ENCODE peak calls at places on chromosome X, in five cellular contexts. Y is fibroblast of lung, O is psoas muscle, W is thoracic aorta, R is mammary epithelial cell. G is an unnamed sample.

GRCh38 chrX:122004127-122004526 is 956.7 kb downstream of the GLUD2 start:
- DNase-seq in R (no peak), W (no peak), O (no peak), Y (no peak), G (no peak)

GRCh38 chrX:67893931-67894330 is 350.1 kb downstream of the AR start:
- DNase-seq in W (no peak), Y (peak), O (no peak), R (peak), G (no peak)

GRCh38 chrX:66633541-66633940 is 5.3 kb downstream of the EDA2R start:
- DNase-seq in Y (peak), R (peak), O (no peak), W (no peak), G (no peak)

GRCh38 chrX:110847334-110847733 is 51.7 kb upstream of the CHRDL1 start:
- DNase-seq in W (no peak), O (no peak), R (peak), Y (peak), G (no peak)

GRCh38 chrX:116276191-116276700 is 105.7 kb downstream of the AGTR2 start:
- DNase-seq in W (no peak), R (no peak), O (no peak), Y (no peak), G (no peak)

GRCh38 chrX:110600745-110601310 is 194.8 kb downstream of the CHRDL1 start:
- DNase-seq in O (no peak), R (no peak), Y (peak), W (no peak), G (no peak)

GRCh38 chrX:151488677-151489076 is 74.8 kb upstream of the PASD1 start:
- DNase-seq in R (peak), W (no peak), O (no peak), Y (no peak), G (no peak)

GRCh38 chrX:130728208-130728607 is 174.8 kb downstream of the ENOX2 start:
- DNase-seq in Y (peak), R (peak), W (no peak), O (no peak), G (no peak)

GRCh38 chrX:56813318-56813837 is 84.3 kb downstream of the NBDY start:
- DNase-seq in W (no peak), Y (peak), R (peak), O (peak), G (no peak)

GRCh38 chrX:139246295-139246694 is 284.2 kb upstream of the F9 start:
- DNase-seq in Y (peak), R (peak), O (no peak), W (no peak), G (no peak)

GRCh38 chrX:15816886-15817285 is 26.6 kb downstream of the ZRSR2 start:
- DNase-seq in W (no peak), R (no peak), O (no peak), Y (peak), G (no peak)

GRCh38 chrX:23952984-23953907 is 45.4 kb downstream of the CXorf58 start:
- DNase-seq in W (no peak), Y (no peak), O (no peak), R (no peak), G (no peak)

GRCh38 chrX:4435905-4436304 is 722.5 kb upstream of the PRKX start:
- DNase-seq in W (no peak), O (no peak), Y (no peak), R (no peak), G (no peak)

GRCh38 chrX:7574325-7574724 is 268.6 kb upstream of the VCX start:
- DNase-seq in W (no peak), R (peak), O (no peak), Y (no peak), G (no peak)

GRCh38 chrX:132071260-132071659 is 48.2 kb downstream of the STK26 start:
- DNase-seq in Y (peak), O (no peak), R (peak), W (no peak), G (no peak)

GRCh38 chrX:120087289-120088017 is 10.0 kb upstream of the RHOXF2B start:
- DNase-seq in R (no peak), W (no peak), Y (no peak), O (no peak), G (no peak)

GRCh38 chrX:69093960-69094935 is 71.0 kb downstream of the PJA1 start:
- DNase-seq in O (no peak), Y (peak), R (peak), W (no peak), G (no peak)

GRCh38 chrX:72258174-72258573 is 18.9 kb downstream of the RPS4X start:
- DNase-seq in Y (peak), O (no peak), W (no peak), R (no peak), G (no peak)

GRCh38 chrX:2609431-2610238 is 81.5 kb upstream of the CD99 start:
- DNase-seq in Y (peak), W (no peak), O (no peak), R (peak), G (no peak)

GRCh38 chrX:132843387-132843786 is 115.0 kb downstream of the HS6ST2 start:
- DNase-seq in O (no peak), Y (no peak), W (no peak), R (no peak), G (no peak)

GRCh38 chrX:37371578-37371981 is 22.4 kb downstream of the PRRG1 start:
- DNase-seq in O (peak), Y (peak), R (peak), W (no peak), G (no peak)

GRCh38 chrX:1883772-1884171 is 268.9 kb downstream of the ASMT start:
- DNase-seq in O (no peak), Y (peak), W (no peak), R (no peak), G (no peak)

GRCh38 chrX:130060122-130061069 is 49.9 kb downstream of the ELF4 start:
- DNase-seq in W (no peak), O (peak), Y (peak), R (peak), G (peak)

GRCh38 chrX:19832186-19832965 is 55.0 kb downstream of the SH3KBP1 start:
- DNase-seq in O (no peak), W (no peak), R (no peak), Y (no peak), G (no peak)
- H3K27ac ChIP-seq in O (no peak), W (no peak), R (no peak), Y (no peak), G (no peak)

GRCh38 chrX:144601010-144601409 is 646.3 kb upstream of the SPANXN1 start:
- DNase-seq in R (no peak), W (no peak), Y (no peak), O (no peak), G (no peak)
- H3K27ac ChIP-seq in R (no peak), W (no peak), Y (no peak), O (no peak), G (no peak)

DNA sequence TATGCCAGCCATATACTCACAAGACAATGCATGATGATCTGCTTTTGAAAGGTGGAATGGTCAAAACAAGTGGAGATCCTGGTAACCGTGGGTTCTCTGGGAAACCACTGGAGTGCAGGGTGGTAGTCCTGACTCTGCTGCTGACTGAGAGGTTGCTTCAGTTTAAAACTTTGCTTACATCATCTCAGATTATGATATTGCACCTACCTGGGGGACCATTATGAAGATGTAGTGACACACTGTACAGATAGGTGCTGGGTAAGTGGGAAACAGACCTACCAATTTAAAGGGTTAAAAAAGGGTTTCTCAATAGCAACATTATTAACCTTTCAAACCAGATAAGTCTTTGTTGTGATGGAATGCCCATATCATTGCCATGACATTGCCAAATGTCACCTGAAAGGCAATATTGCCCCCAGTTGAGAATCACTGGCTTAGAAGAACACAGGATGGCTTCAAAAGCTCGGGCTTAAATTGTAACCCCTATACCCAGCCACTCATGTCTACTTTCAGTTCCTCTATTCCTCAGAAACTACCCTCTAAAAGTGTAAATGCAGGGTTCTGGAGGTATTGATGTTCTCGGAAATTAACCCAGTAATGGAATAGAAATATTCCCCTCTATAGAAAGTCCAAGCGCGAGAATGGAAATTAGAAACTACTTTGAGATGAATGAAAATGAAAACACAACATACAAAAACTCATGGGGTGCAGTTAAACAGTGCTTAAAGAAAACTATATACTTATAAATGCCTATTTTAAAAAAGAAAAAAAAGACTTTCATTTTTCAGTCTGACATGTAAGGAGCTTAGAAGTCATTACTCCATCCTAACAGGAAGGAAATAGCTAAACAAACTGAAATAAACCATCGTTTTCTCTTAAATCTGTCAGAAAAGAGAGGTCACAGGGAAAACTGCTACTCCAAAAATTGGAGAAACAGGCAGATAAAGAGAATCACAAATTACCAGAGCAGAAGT is 65.8 kb downstream of the ARHGEF6 start:
- DNase-seq in Y (no peak), O (no peak), R (no peak), W (no peak), G (no peak)
- H3K27ac ChIP-seq in Y (no peak), O (peak), R (no peak), W (no peak), G (no peak)

DNA sequence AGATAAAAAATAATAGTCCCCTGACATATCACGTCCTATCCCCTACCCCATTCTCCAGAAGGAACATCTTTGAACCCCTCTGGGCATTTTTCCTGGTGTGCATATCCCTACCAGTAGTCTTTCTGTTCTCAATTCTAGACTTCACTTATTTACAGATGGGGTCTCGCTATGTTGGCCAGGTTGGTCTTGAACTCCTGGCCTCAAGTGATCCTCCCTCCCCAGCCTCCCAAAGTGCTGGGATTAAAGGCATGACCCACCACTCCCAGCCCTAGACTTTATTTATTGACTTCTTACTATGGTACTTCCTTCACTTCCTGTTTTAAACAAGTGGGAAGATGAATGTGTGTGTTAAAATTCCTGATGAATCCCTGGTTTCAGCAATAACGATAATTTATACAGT is 612 bp upstream of the RRAGB start:
- DNase-seq in W (no peak), Y (no peak), O (no peak), R (no peak), G (no peak)
- H3K27ac ChIP-seq in W (peak), Y (no peak), O (peak), R (peak), G (peak)

DNA sequence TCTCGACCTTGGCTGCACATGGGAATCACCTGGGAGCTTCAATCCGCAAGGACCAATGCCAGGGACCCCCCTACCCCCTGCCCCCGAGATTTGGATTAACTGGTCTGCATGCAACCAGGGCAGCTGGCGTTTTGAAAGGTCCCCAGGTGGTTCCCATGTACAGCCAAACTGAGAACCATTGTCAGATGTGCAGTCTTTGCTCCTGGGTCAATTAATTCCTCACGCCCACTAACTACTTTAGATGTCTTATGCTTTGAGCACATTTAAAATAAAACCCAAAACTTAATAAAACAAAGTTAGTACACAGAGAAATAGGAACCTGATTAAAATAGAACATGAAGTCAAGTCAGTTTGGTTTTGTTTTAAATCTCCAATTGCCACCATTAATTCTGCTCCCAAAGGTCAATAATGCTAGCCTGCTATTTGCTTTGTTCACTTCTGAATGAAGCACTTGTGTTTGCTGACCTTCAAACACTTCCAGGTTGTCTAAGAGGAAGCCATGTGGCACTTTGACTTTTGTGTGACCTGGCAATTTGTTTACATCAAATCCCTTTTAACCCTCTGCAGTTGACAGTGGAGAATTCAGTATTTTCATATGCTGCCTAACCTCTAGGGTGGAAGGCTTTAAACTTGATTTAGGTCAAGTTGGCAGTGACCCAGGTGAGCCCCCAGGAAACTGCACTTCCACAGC is 27.2 kb upstream of the TMSB4X start:
- DNase-seq in Y (no peak), O (no peak), R (no peak), W (no peak), G (no peak)
- H3K27ac ChIP-seq in Y (no peak), O (no peak), R (peak), W (no peak), G (peak)

GRCh38 chrX:53713987-53714579 is 27.6 kb upstream of the HUWE1 start:
- DNase-seq in W (no peak), O (no peak), Y (no peak), R (peak), G (no peak)
- H3K27ac ChIP-seq in W (no peak), O (no peak), Y (no peak), R (peak), G (no peak)

GRCh38 chrX:13281289-13281688 is 38.6 kb downstream of the ATXN3L start:
- DNase-seq in O (no peak), Y (no peak), W (no peak), R (no peak), G (no peak)

GRCh38 chrX:13285693-13286092 is 34.2 kb downstream of the ATXN3L start:
- DNase-seq in R (no peak), O (no peak), Y (no peak), W (no peak), G (no peak)

GRCh38 chrX:13285229-13285628 is 34.6 kb downstream of the ATXN3L start:
- DNase-seq in Y (no peak), O (no peak), R (no peak), W (no peak), G (no peak)

GRCh38 chrX:13283512-13283911 is 36.3 kb downstream of the ATXN3L start:
- DNase-seq in O (no peak), Y (peak), R (no peak), W (no peak), G (no peak)

DNA sequence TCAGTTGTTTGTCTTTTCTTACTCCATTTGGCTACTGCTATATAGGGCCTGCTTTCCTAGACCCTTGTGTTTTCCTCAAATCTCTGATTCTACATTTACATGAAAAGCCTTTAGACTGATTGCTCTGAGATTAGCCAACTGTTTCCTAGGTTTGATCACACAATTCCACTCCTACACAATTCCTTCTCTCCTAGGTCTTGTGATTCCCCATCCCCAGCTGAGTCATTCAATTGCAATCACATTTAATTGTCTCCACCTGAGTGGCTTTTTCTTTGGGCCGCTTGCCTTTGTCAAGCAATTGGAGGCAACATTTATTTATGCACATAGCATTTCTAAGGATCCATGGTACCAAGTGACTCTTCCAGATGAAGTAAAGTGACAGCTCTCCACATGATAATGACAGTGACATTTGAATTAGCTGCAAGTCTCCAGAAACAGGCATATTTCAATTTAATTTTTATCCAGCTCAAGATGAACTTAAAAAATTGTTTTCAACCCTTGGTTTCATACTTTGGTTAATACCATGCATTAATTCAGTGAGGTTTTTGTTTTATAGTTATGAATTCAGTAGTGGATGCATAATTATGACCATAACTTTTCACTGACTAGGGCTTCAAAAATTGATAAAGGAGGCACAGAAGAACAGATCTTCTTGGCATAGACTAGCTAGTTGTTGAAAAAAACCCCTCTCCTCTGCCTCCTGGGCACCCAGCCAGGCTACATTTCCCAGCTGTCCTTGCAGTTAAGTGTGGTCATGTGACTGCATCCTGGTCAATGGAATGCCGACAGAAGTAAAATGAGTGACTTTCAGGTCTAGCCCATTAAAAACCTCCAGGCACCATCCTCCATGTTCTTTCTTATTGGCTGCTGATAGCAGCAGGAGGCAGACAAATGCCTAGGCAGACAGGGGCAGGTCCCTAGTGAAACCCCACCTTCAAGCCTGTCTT is 35.6 kb downstream of the ATXN3L start:
- DNase-seq in O (no peak), Y (peak), W (no peak), R (peak), G (no peak)
- H3K27ac ChIP-seq in O (no peak), Y (no peak), W (no peak), R (peak), G (no peak)

G was measured in esophagus squamous epithelium.